ENCODE peak calls at places on chromosome X, in four cellular contexts. H, S, V and I are unnamed samples.

GRCh38 chrX:115913575-115913974 is 257.0 kb upstream of the AGTR2 start:
- DNase-seq in V (no peak), S (no peak), H (no peak), I (no peak)

GRCh38 chrX:30659421-30659820 is 6.2 kb downstream of the GK start:
- DNase-seq in V (no peak), S (no peak), H (peak; percentile 29), I (no peak)

GRCh38 chrX:20211261-20211786 is 55.4 kb downstream of the RPS6KA3 start:
- DNase-seq in H (no peak), S (no peak), V (no peak), I (no peak)

GRCh38 chrX:18377802-18378201 is 23.3 kb upstream of the SCML2 start:
- DNase-seq in S (no peak), V (no peak), H (peak; percentile 24), I (peak; percentile 7)

GRCh38 chrX:130260316-130260715 is 8.4 kb downstream of the ZNF280C start:
- DNase-seq in H (peak; percentile 24), V (no peak), S (no peak), I (no peak)

GRCh38 chrX:119410027-119410819 is 11.1 kb downstream of the SLC25A43 start:
- DNase-seq in V (no peak), S (no peak), H (no peak), I (peak; percentile 65)

GRCh38 chrX:41923925-41924693 is 755 bp upstream of the CASK start:
- DNase-seq in S (no peak), H (no peak), V (no peak), I (peak; percentile 42)

GRCh38 chrX:46698691-46699090 is 60.2 kb downstream of the SLC9A7 start:
- DNase-seq in H (no peak), S (no peak), V (no peak), I (no peak)

GRCh38 chrX:34810364-34810763 is 132.2 kb upstream of the FAM47B start:
- DNase-seq in S (no peak), H (no peak), V (no peak), I (no peak)

GRCh38 chrX:13266641-13267420 is 53.0 kb downstream of the ATXN3L start:
- DNase-seq in S (no peak), V (no peak), H (no peak), I (no peak)

GRCh38 chrX:38260231-38260630 is 39.6 kb upstream of the SRPX start:
- DNase-seq in H (peak; percentile 5), S (no peak), V (no peak), I (peak; percentile 16)

GRCh38 chrX:120365320-120365719 is 3.4 kb downstream of the ATP1B4 start:
- DNase-seq in H (peak; percentile 32), S (no peak), V (no peak), I (peak; percentile 19)

GRCh38 chrX:68892651-68893050 is 63.8 kb downstream of the EFNB1 start:
- DNase-seq in S (no peak), V (no peak), H (no peak), I (no peak)

GRCh38 chrX:68894142-68894512 is 65.3 kb downstream of the EFNB1 start:
- DNase-seq in V (no peak), H (no peak), S (no peak), I (no peak)

GRCh38 chrX:68895339-68896250 is 66.8 kb downstream of the EFNB1 start:
- DNase-seq in V (no peak), S (no peak), H (peak; percentile 29), I (peak; percentile 16)

GRCh38 chrX:68896581-68896980 is 67.8 kb downstream of the EFNB1 start:
- DNase-seq in H (no peak), V (no peak), S (no peak), I (no peak)

GRCh38 chrX:68894513-68895338 is 65.9 kb downstream of the EFNB1 start:
- DNase-seq in H (no peak), V (no peak), S (no peak), I (no peak)
- TF ChIP-seq JUND in H (no peak), V (no peak), S (no peak), I (no peak)

GRCh38 chrX:2931612-2932011 is 2.5 kb upstream of the ARSD start:
- DNase-seq in S (no peak), V (no peak), H (no peak), I (no peak)
- TF ChIP-seq JUND in S (no peak), V (no peak), H (no peak), I (no peak)

GRCh38 chrX:103710609-103711008 is at the start of gene TMEM31:
- DNase-seq in H (no peak), V (no peak), S (no peak), I (no peak)

GRCh38 chrX:103699243-103699642 is 11.5 kb upstream of the TMEM31 start:
- DNase-seq in V (no peak), H (no peak), S (no peak), I (peak; percentile 1)

GRCh38 chrX:103704863-103705262 is 5.8 kb upstream of the TMEM31 start:
- DNase-seq in V (no peak), S (no peak), H (no peak), I (no peak)
- TF ChIP-seq JUND in V (no peak), S (no peak), H (no peak), I (no peak)

DNA sequence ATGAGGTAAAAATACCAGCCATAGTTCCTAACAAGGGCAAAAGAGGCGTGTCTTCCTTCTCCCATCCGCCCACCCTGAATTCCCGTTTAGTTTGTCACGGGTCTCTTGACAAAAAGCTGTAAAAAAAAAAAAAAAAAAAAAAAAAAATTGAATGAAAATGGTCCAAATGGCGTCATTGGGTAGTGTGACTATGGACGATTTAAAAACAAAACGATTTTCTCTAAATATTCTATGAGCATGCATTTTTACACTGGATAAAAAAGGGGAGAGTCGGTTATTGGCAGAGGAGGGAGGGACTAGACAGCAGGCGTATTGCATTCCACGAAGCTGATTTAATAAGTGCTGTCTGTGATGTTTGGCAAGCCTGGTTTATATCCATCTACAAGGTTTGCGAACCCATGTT is at the start of gene FAM133A:
- DNase-seq in S (no peak), V (no peak), H (no peak), I (no peak)
- TF ChIP-seq JUND in S (no peak), V (no peak), H (no peak), I (no peak)

GRCh38 chrX:110992611-110993010 is 103.4 kb upstream of the PAK3 start:
- DNase-seq in S (no peak), V (peak; percentile 21), H (peak; percentile 20), I (peak; percentile 1)
- TF ChIP-seq JUND in S (no peak), V (no peak), H (no peak), I (no peak)